ENCODE peak calls at places on chromosomes 1 and 21, in seven cellular contexts. Z, D, K, U, B, C and A are unnamed samples.

GRCh38 chr21:31730687-31731111 is 1.2 kb downstream of the SCAF4 start:
- DNase-seq in U (peak; percentile 41), B (peak; percentile 12), Z (no peak), C (peak; percentile 89), K (peak; percentile 51), D (no peak), A (no peak)

GRCh38 chr1:64470670-64471217 is 815 bp downstream of the CACHD1 start:
- DNase-seq in Z (no peak), D (peak; percentile 45), K (peak; percentile 32), C (peak; percentile 73), U (peak; percentile 21), B (peak; percentile 42), A (no peak)

GRCh38 chr21:18142639-18143038 is 102.0 kb upstream of the CHODL start:
- DNase-seq in U (no peak), B (no peak), C (no peak), D (no peak), Z (no peak), K (no peak), A (no peak)

GRCh38 chr1:1075148-1075935 is 1.2 kb upstream of the RNF223 start:
- DNase-seq in Z (no peak), K (no peak), C (no peak), D (no peak), U (no peak), B (no peak), A (no peak)

GRCh38 chr1:47444317-47444577 is 6.4 kb downstream of the FOXD2 start:
- DNase-seq in D (no peak), Z (no peak), B (no peak), C (no peak), K (no peak), U (no peak), A (no peak)

GRCh38 chr1:2088434-2088833 is 38.2 kb downstream of the PRKCZ start:
- DNase-seq in U (no peak), C (peak; percentile 27), B (peak; percentile 37), Z (no peak), D (no peak), K (no peak), A (peak; percentile 84)

GRCh38 chr1:213070399-213070798 is 19.4 kb downstream of the RPS6KC1 start:
- DNase-seq in C (no peak), U (peak; percentile 41), K (peak; percentile 49), D (peak; percentile 49), Z (no peak), B (peak; percentile 58), A (no peak)

GRCh38 chr1:66685670-66686069 is 66.6 kb upstream of the DYNLT5 start:
- DNase-seq in U (no peak), C (no peak), K (peak; percentile 23), B (no peak), Z (no peak), D (no peak), A (peak; percentile 19)

GRCh38 chr1:59738152-59738551 is 76.6 kb upstream of the HOOK1 start:
- DNase-seq in D (no peak), Z (no peak), C (no peak), B (peak; percentile 58), U (no peak), K (no peak), A (no peak)

GRCh38 chr1:245353915-245354775 is 199.4 kb downstream of the KIF26B start:
- DNase-seq in D (no peak), U (no peak), B (no peak), K (no peak), C (no peak), Z (no peak), A (no peak)

GRCh38 chr1:1972976-1973715 is 30.4 kb downstream of the CFAP74 start:
- DNase-seq in C (peak; percentile 37), B (no peak), Z (no peak), K (no peak), U (no peak), D (no peak), A (no peak)

GRCh38 chr1:192224386-192224785 is 66.1 kb downstream of the RGS18 start:
- DNase-seq in U (no peak), B (no peak), C (no peak), D (no peak), K (no peak), Z (no peak), A (no peak)

GRCh38 chr1:67942269-67942668 is 108.2 kb downstream of the DIRAS3 start:
- DNase-seq in U (no peak), B (no peak), D (no peak), K (no peak), C (no peak), Z (no peak), A (no peak)

GRCh38 chr1:119766374-119766794 is 2.3 kb downstream of the HMGCS2 start:
- DNase-seq in Z (no peak), D (no peak), K (no peak), C (no peak), U (no peak), B (no peak), A (no peak)

GRCh38 chr1:58802640-58803476 is 19.0 kb upstream of the JUN start:
- DNase-seq in D (no peak), K (no peak), B (no peak), C (no peak), U (no peak), Z (no peak), A (no peak)

GRCh38 chr1:50368179-50369007 is 54.9 kb downstream of the DMRTA2 start:
- DNase-seq in C (peak; percentile 63), D (peak; percentile 67), K (peak; percentile 21), Z (no peak), B (no peak), U (peak; percentile 55), A (peak; percentile 46)

GRCh38 chr1:211735208-211736170 is 60.1 kb upstream of the NEK2 start:
- DNase-seq in B (peak; percentile 84), C (no peak), D (no peak), K (peak; percentile 85), U (peak; percentile 88), Z (no peak), A (peak; percentile 93)

GRCh38 chr1:115978292-115978941 is 2.1 kb downstream of the SLC22A15 start:
- DNase-seq in K (peak; percentile 3), B (no peak), Z (no peak), U (no peak), D (no peak), C (no peak), A (no peak)

GRCh38 chr1:48916121-48917069 is 139.7 kb upstream of the BEND5 start:
- DNase-seq in B (peak; percentile 44), D (no peak), C (peak; percentile 69), K (peak; percentile 61), Z (no peak), U (peak; percentile 21), A (no peak)

GRCh38 chr1:77378723-77379533 is 97.1 kb downstream of the AK5 start:
- DNase-seq in C (no peak), K (no peak), Z (no peak), U (no peak), B (peak; percentile 71), D (no peak), A (peak; percentile 31)

GRCh38 chr1:94936861-94937620 is 10.1 kb upstream of the CNN3 start:
- DNase-seq in K (no peak), C (no peak), B (no peak), U (no peak), Z (no peak), D (no peak), A (no peak)

GRCh38 chr1:9589144-9589718 is 520 bp downstream of the TMEM201 start:
- DNase-seq in U (peak; percentile 9), B (peak; percentile 25), Z (peak; percentile 27), K (peak; percentile 24), C (peak; percentile 67), D (peak; percentile 49), A (peak; percentile 76)